ENCODE peak calls at places on chromosomes 13 and 19, in eight cellular contexts. N is GM23248; E is endothelial cell of umbilical vein; H is body of pancreas; Y is right atrium auricular region; C is upper lobe of left lung; X is left ventricle myocardium inferior; A is CD4-positive, alpha-beta T cell. K is an unnamed sample.

GRCh38 chr19:17329061-17329767 is 5.4 kb downstream of the ANO8 start:
- DNase-seq in N (no peak), E (no peak), H (no peak), Y (no peak), C (no peak), X (no peak), A (no peak), K (no peak)

GRCh38 chr19:19211499-19212432 is at the start of gene NCAN:
- DNase-seq in N (no peak), E (no peak), H (no peak), Y (no peak), C (no peak), X (no peak), A (no peak), K (no peak)

GRCh38 chr19:5232798-5233505 is 107.7 kb downstream of the PTPRS start:
- DNase-seq in N (peak; percentile 22), E (no peak), H (no peak), Y (no peak), C (no peak), X (no peak), A (no peak), K (no peak)

GRCh38 chr13:109235901-109236300 is 550.5 kb downstream of the IRS2 start:
- DNase-seq in N (no peak), E (no peak), H (no peak), Y (no peak), C (no peak), X (no peak), A (no peak), K (no peak)

GRCh38 chr13:100273138-100273537 is 184.2 kb downstream of the PCCA start:
- DNase-seq in N (no peak), E (no peak), H (no peak), Y (no peak), C (no peak), X (no peak), A (no peak), K (no peak)

GRCh38 chr13:30429235-30429634 is 6.9 kb downstream of the UBE2L5 start:
- DNase-seq in N (no peak), E (no peak), H (no peak), Y (no peak), C (no peak), X (no peak), A (no peak), K (no peak)

GRCh38 chr13:106629068-106629712 is 61.3 kb upstream of the ARGLU1 start:
- DNase-seq in N (no peak), E (no peak), H (no peak), Y (no peak), C (no peak), X (no peak), A (no peak), K (no peak)

GRCh38 chr13:73576291-73576690 is 517.5 kb downstream of the KLF5 start:
- DNase-seq in N (no peak), E (no peak), H (no peak), Y (no peak), C (no peak), X (no peak), A (no peak), K (no peak)

GRCh38 chr13:90352763-90353162 is 994.7 kb upstream of the MIR17HG start:
- DNase-seq in N (no peak), E (no peak), H (no peak), Y (no peak), C (no peak), X (no peak), A (no peak), K (no peak)

GRCh38 chr13:75251188-75251587 is 230.8 kb downstream of the TBC1D4 start:
- DNase-seq in N (peak; percentile 12), E (no peak), H (no peak), Y (no peak), C (no peak), X (no peak), A (no peak), K (no peak)
- H3K27ac ChIP-seq in N (no peak overlapping the region), E (no peak overlapping the region), H (no peak overlapping the region), Y (no peak overlapping the region), C (no peak overlapping the region), X (peak overlapping the region; percentile 38), A (no peak overlapping the region), K (no peak overlapping the region)

DNA sequence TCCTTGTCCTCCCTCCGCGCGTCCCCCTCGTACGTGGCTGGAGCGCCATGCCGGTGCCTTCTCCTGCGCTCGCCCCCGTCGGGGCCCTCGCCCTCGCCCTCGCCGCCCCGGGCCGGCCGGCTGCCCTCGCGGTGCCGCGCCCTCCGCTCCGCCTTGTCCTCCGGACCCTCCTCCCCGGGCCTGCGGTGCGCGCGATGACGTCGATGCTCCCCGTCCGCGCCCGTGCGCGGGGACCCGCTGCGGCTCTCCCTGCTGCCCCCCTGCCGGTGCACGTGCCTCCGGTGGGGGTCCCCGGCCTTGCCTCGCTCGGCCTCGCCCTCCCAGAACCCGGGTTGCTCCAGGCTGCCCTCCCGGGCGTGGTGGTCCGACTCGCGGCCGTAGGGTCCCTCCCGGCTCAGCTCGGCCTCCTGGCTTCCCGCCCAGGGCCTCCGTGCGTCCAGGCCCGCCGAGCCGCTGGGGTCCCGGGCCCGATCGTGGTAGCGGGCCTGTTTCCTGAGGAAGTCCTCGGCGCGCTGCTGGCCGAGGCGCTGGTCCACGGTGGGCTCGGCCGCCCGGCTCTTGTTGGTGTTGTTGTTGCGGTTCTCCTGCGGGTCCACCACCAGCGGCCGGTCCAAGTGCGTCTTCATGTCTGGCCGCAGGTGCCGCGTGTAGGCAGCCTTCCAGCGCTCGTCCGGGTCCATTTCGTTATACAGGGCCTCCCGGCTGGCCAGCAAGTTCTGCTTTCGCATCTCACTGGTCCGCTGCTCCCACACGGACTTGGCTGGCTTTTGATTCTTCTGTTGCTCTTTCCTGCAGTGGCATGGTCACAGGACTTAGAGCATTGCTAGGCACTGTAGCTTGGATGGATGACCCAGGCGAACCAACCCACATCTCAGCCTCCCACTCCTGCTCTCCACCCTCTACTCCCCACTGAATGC is 148.6 kb downstream of the IER2 start:
- DNase-seq in N (no peak), E (no peak), H (no peak), Y (no peak), C (no peak), X (no peak), A (no peak), K (peak; percentile 35)
- H3K27ac ChIP-seq in N (no peak overlapping the region), E (no peak overlapping the region), H (no peak overlapping the region), Y (no peak overlapping the region), C (no peak overlapping the region), X (no peak overlapping the region), A (no peak overlapping the region), K (peak overlapping the region; percentile 21)

GRCh38 chr19:15303105-15303780 is 29.1 kb downstream of the BRD4 start:
- DNase-seq in N (peak; percentile 58), E (no peak), H (no peak), Y (no peak), C (no peak), X (no peak), A (no peak), K (no peak)

GRCh38 chr19:15299568-15300409 is 32.5 kb downstream of the BRD4 start:
- DNase-seq in N (peak; percentile 87), E (no peak), H (no peak), Y (no peak), C (no peak), X (no peak), A (no peak), K (no peak)

GRCh38 chr19:15298847-15299567 is 33.3 kb downstream of the BRD4 start:
- DNase-seq in N (no peak), E (no peak), H (no peak), Y (no peak), C (no peak), X (no peak), A (no peak), K (no peak)

GRCh38 chr19:15297416-15298224 is 34.7 kb downstream of the BRD4 start:
- DNase-seq in N (peak; percentile 66), E (no peak), H (peak; percentile 22), Y (no peak), C (peak; percentile 56), X (no peak), A (no peak), K (no peak)

DNA sequence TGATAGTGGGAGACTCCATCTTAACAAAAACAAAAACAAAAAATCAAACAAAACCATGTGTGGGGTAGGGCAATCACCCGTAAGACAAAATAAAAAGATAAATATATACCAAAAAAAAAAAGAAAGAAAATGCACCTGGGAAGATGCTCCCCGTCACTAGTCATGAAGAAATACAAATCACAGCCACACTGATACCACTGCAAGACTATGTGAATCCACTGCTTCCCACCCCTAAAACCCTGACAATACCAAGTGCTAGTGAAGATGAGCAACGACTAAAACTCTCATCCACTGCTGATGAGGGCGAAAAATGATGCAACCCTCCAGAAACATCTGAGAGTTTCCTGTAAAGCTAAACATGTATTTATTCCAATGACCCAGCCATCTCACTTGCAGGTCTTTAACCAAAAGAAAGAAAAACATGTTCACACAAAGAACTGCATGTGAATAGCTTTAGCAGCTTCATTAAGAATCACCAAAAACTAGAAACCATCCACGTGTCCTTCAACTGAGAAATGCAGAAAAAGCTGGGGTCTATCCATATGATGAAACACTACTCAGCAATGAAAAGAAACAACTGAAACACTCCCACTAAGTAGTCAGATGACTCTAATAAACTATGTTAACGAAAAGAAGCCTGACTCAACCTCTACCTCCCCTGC is 31.7 kb downstream of the BRD4 start:
- DNase-seq in N (peak; percentile 93), E (no peak), H (no peak), Y (no peak), C (no peak), X (no peak), A (no peak), K (no peak)
- H3K27ac ChIP-seq in N (peak overlapping the region; percentile 98), E (no peak overlapping the region), H (no peak overlapping the region), Y (no peak overlapping the region), C (no peak overlapping the region), X (no peak overlapping the region), A (no peak overlapping the region), K (no peak overlapping the region)

GRCh38 chr19:1070576-1070930 is 3.6 kb downstream of the ARHGAP45 start:
- DNase-seq in N (no peak), E (no peak), H (no peak), Y (no peak), C (no peak), X (no peak), A (no peak), K (no peak)
- H3K27ac ChIP-seq in N (no peak overlapping the region), E (no peak overlapping the region), H (no peak overlapping the region), Y (no peak overlapping the region), C (peak overlapping the region; percentile 91), X (no peak overlapping the region), A (peak overlapping the region; percentile 50), K (no peak overlapping the region)

K was measured in substantia nigra.